ENCODE peak calls at places on chromosomes 7 and 10, in six cellular contexts. Z is fibroblast of pulmonary artery, T is astrocyte, J is fibroblast of lung, F is OCI-LY7, G is AG09309. L is an unnamed sample.

GRCh38 chr10:79098596-79099015 is 29.8 kb downstream of the ZMIZ1 start:
- DNase-seq in Z (no peak), T (peak), J (peak), F (peak), G (no peak), L (no peak)

GRCh38 chr7:158072889-158073730 is 514.5 kb downstream of the PTPRN2 start:
- DNase-seq in Z (no peak), T (no peak), J (no peak), F (no peak), G (no peak), L (no peak)

GRCh38 chr10:120209124-120209523 is 247.9 kb upstream of the PLPP4 start:
- DNase-seq in Z (no peak), T (no peak), J (no peak), F (no peak), G (no peak), L (no peak)

GRCh38 chr7:4282434-4283223 is 399.5 kb upstream of the FOXK1 start:
- DNase-seq in Z (no peak), T (peak), J (peak), F (no peak), G (no peak), L (peak)

GRCh38 chr10:128996092-128996491 is 470.9 kb upstream of the MGMT start:
- DNase-seq in Z (no peak), T (no peak), J (no peak), F (no peak), G (no peak), L (no peak)

GRCh38 chr7:131625817-131626372 is 69.5 kb upstream of the PODXL start:
- DNase-seq in Z (peak), T (peak), J (peak), F (no peak), G (peak), L (no peak)

GRCh38 chr7:46554688-46555422 is 633.8 kb upstream of the IGFBP3 start:
- DNase-seq in Z (no peak), T (peak), J (peak), F (no peak), G (no peak), L (no peak)

GRCh38 chr10:5291501-5292195 is 73.1 kb upstream of the UCN3 start:
- DNase-seq in Z (peak), T (peak), J (peak), F (no peak), G (peak), L (peak)

GRCh38 chr7:44918029-44918428 is 32.7 kb upstream of the PURB start:
- DNase-seq in Z (no peak), T (no peak), J (no peak), F (no peak), G (no peak), L (no peak)

GRCh38 chr7:138257459-138258193 is 181.4 kb downstream of the AKR1D1 start:
- DNase-seq in Z (peak), T (peak), J (peak), F (no peak), G (no peak), L (no peak)

GRCh38 chr10:31274310-31274709 is 44.7 kb upstream of the ZEB1 start:
- DNase-seq in Z (peak), T (no peak), J (no peak), F (no peak), G (no peak), L (no peak)

DNA sequence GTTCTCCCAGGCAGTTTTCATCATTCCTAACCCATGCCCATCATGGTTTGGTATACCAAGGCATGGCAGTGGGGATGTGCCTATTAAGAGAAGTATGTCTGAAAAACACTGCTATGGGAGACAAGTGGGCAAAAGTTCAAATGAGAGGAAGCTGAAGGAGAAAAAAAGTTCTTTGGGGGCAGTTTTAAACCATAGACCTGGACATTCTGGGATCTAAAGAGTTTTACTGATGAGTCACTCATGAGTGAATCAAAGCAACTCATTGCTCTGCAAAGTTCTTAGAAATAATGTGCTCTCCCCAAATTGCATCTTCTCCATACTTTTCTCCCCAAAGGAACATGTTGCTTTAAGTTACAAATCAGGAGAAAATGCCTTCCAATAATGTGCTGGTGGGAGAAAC is 256.9 kb upstream of the MTPN start:
- DNase-seq in Z (no peak), T (peak), J (peak), F (no peak), G (no peak), L (no peak)
- H3K4me3 ChIP-seq in Z (no peak), T (no peak), J (no peak), F (no peak), G (no peak), L (no peak)

GRCh38 chr10:111319866-111320265 is 243.0 kb downstream of the ADRA2A start:
- DNase-seq in Z (no peak), T (no peak), J (no peak), F (no peak), G (no peak), L (no peak)

DNA sequence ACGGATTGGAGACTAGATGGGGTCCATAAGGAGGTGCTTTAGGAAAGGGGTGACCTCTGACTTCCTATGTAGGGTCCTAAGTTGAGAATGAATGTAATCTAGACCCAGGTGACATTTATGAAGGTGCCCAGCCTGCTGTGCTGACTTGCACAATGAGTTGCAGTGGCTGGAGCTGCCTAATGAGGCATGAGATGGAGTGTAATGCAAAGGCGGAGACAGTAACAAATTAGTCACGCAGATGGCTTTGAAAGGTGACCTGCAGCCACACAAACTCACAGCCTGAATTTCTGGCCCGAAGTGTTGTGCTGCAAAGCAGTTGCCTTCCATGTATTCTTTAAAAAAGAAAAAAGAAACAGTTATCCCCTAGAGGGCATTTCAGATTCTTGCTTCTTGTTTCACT is 239.8 kb downstream of the ADRA2A start:
- DNase-seq in Z (no peak), T (no peak), J (no peak), F (no peak), G (no peak), L (no peak)
- H3K4me3 ChIP-seq in Z (no peak), T (no peak), J (no peak), F (no peak), G (no peak), L (no peak)

GRCh38 chr7:12868027-12868426 is 180.6 kb downstream of the ARL4A start:
- DNase-seq in Z (no peak), T (no peak), J (no peak), F (no peak), G (no peak), L (no peak)

GRCh38 chr7:12873596-12873995 is 186.2 kb downstream of the ARL4A start:
- DNase-seq in Z (no peak), T (no peak), J (no peak), F (no peak), G (no peak), L (no peak)

GRCh38 chr7:12870219-12870618 is 182.8 kb downstream of the ARL4A start:
- DNase-seq in Z (no peak), T (no peak), J (no peak), F (no peak), G (no peak), L (no peak)

GRCh38 chr7:12872487-12872886 is 185.1 kb downstream of the ARL4A start:
- DNase-seq in Z (no peak), T (no peak), J (no peak), F (no peak), G (no peak), L (no peak)
- H3K4me3 ChIP-seq in Z (no peak), T (no peak), J (no peak), F (no peak), G (no peak), L (no peak)

DNA sequence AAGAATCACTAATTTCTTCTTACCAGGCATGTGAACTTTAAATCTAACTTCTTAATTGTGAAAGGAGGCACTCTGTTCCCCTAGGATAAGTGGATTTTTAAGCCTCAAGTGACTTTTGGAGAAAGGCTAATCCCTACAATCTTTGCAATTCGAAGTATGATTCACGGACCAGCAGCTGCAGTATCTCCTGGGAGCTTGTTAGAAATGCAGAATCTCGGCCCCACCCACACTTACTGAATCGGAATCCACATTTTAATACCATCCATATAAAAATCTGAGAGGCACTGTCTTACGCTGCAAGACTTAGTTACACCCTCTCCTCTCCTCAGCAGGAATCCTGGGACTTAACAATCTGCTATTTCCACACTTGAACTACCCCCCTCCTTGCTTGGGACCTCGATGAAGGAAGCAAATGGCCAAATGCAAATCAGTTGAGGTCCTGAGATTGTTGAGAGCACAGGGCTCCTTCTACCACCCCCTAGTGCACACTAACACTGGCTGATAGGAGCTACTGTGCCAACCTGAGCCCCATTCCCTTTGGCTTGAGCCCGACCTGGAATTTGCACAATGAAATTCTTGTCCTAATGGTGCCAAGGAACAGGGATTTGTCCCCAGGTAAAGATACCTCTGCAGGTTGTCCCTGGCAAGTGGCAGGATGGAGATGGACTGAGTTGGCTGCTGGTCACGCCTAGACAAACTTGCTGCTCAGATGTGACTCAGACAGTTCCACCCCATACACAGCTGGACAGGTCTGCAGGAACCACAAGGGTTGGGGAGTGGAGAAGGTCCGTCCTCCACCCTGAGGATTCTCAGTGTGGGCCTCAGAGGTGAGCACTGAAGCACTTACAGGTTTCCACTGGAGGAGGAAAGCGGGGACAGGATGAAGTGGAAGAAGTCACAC is 20.8 kb downstream of the ITPRIP start:
- DNase-seq in Z (peak), T (peak), J (peak), F (peak), G (peak), L (peak)
- H3K4me3 ChIP-seq in Z (no peak), T (no peak), J (no peak), F (peak), G (no peak), L (no peak)

DNA sequence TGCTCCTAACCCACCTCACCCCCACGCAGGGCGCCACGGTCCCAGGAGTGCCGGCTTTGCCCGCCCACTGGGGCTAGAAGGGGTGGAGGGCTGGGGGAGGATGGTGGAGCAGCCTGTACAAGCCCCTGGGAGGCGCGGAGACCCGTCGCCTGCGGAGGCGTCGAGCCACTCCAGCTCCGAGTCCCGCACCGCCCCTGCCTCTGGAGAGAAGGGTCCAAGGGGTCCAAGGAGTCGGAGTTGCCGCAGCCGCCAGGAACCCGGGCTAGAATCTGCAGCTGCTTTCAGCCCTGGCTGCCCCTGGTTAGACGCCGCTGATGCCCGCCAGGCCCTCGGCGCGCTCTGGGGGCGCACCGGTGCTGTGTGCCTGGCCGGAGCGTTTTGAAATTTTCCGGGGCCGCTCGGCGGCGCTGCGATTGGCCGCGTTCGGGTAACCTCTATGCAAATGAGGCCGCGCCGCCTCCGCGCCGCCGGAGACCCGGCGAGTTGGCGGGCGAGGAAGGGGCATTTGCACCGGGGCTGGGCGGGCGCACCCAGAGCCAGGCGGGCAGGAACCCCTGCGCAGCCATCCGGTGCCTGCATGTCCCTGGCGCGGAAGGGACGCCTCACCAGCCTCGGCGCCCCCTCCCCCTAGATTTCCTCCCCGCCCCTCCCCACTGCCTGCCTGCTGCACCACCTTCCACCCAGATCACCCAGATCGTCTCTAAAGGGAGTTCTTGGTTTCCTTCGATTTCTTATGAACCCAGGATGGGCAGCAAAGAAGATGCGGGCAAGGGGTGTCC is at the start of gene HMX2:
- DNase-seq in Z (no peak), T (no peak), J (no peak), F (peak), G (no peak), L (no peak)
- H3K4me3 ChIP-seq in Z (no peak), T (no peak), J (no peak), F (peak), G (no peak), L (no peak)

GRCh38 chr10:104330168-104331117 is 7.8 kb downstream of the ITPRIP start:
- DNase-seq in Z (peak), T (peak), J (peak), F (no peak), G (peak), L (peak)
- H3K4me3 ChIP-seq in Z (peak), T (peak), J (no peak), F (no peak), G (no peak), L (no peak)

DNA sequence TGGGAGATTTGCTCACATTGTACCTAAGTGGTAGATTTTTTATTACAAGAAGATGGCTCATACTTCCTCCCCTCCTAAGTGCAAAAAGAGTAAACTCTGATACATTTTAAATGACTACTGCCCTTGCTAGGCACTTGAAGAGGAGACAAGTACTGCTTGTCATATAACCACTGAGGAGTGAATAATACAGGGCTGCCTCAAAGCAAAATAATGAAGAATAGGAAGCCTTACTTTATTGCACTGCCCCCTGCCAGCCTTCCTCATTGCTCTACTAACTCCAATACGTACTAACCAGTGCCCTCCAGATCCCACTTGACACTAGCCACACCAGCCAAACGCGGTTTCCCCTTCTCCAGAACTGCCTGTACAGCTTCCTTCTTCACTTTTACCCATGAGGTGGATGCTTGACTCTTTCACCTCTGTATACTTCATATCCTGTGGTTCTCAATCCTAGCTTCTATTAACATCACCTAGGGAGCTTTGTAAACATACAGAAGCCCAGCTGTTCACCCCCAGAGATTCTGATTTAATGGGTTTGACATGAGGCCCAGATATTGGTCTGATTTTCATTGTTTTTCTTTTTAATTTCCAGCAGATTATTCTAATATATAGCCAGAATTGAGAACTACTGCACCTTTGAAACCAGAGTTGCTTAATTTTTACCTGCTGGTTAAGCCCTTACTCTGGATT is 11.7 kb upstream of the MTERF1 start:
- DNase-seq in Z (no peak), T (peak), J (peak), F (no peak), G (no peak), L (no peak)
- H3K4me3 ChIP-seq in Z (no peak), T (no peak), J (no peak), F (no peak), G (no peak), L (no peak)

DNA sequence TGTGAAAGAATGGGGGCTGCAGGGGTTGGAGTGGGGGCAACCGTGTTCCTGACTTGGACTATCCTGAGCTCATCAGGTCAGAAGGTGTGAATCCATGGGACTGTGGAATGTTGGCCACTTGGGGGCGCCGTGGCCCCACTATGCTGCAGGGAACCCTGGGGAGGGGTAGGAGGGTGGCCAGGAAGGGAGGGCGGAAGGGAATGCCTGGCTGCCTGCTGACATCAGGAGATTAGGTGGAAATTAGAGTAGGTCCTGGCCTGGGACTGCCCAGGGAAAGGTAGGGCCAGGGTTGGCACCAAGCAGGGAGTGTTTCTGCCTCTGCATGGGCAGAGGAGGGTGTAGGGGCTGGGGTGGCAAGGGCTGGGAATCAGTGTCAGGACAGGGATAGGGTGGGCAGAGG is 65.8 kb upstream of the PRSS58 start:
- DNase-seq in Z (no peak), T (no peak), J (no peak), F (peak), G (no peak), L (no peak)
- H3K4me3 ChIP-seq in Z (no peak), T (no peak), J (no peak), F (no peak), G (no peak), L (no peak)

GRCh38 chr10:37856881-37857286 is 526 bp downstream of the ZNF248 start:
- DNase-seq in Z (no peak), T (no peak), J (no peak), F (peak), G (no peak), L (no peak)

GRCh38 chr10:37857287-37858211 is at the start of gene ZNF248:
- DNase-seq in Z (peak), T (peak), J (peak), F (peak), G (peak), L (peak)

GRCh38 chr10:37854606-37855005 is 2.8 kb downstream of the ZNF248 start:
- DNase-seq in Z (no peak), T (no peak), J (no peak), F (no peak), G (peak), L (no peak)

GRCh38 chr10:37860494-37861190 is 3.2 kb upstream of the ZNF248 start:
- DNase-seq in Z (peak), T (peak), J (peak), F (no peak), G (peak), L (peak)

DNA sequence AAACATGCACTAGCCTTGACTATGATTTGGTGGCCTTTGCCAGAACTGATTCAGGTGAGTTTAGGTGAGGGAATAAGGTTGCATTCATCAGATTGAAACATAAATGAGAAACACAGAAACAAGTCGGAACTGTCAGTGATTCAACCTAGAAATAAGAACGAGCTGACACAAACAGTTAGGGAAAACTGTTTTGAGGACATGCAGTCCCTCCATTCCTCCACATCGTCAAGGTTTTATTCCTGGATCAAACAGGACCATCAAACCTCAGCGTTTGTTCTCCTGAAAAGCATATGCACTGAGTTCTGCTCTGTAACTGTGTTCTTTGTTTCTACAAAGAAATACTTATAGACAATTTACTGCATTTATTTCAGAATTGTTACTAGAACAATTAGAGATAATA is 1.7 kb downstream of the ZNF248 start:
- DNase-seq in Z (no peak), T (no peak), J (no peak), F (no peak), G (no peak), L (no peak)
- H3K4me3 ChIP-seq in Z (peak), T (no peak), J (no peak), F (peak), G (no peak), L (no peak)

DNA sequence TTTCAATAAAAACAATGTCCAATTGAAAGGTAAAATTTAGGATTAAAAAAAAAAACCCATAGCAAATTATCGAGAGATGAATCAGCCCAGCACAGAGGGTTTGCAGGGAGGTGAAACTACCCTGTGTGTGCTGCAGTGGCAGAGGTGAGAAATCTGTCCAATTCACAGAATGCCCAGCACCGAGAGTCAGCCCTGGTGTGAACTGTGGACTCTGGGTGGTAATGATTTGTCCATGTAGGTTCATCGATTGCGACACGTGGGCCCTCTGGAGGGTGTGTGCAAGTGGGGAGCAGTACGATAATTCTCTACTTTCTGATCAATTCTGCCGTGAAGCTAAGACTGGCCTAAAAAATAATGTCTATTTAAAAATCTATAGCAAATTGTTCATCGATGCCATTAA is 94.5 kb upstream of the PFKP start:
- DNase-seq in Z (no peak), T (no peak), J (no peak), F (no peak), G (no peak), L (no peak)
- H3K4me3 ChIP-seq in Z (no peak), T (no peak), J (no peak), F (no peak), G (no peak), L (no peak)

L was measured in retinal pigment epithelial cell.